ENCODE peak calls at places on chromosomes 12 and 14, in nine cellular contexts. Y is CD8-positive, alpha-beta T cell; W is A549; D is right lobe of liver; R is H1; E is heart right ventricle; S is K562; V is endodermal cell; I is testis. J is an unnamed sample.

GRCh38 chr14:55593698-55594097 is 13.7 kb downstream of the KTN1 start:
- DNase-seq in Y (no peak), W (peak; percentile 33), D (no peak), R (no peak), E (no peak), S (peak; percentile 13), V (no peak), I (no peak), J (no peak)

GRCh38 chr12:5907812-5908211 is 37.2 kb downstream of the ANO2 start:
- DNase-seq in Y (no peak), W (no peak), D (no peak), R (no peak), E (no peak), S (no peak), V (peak; percentile 43), I (no peak), J (no peak)

GRCh38 chr12:6374028-6374780 is 1.2 kb downstream of the SCNN1A start:
- DNase-seq in Y (no peak), W (no peak), D (no peak), R (no peak), E (no peak), S (no peak), V (peak; percentile 78), I (no peak), J (no peak)

GRCh38 chr14:69501362-69501964 is 16.9 kb downstream of the PLEKHD1 start:
- DNase-seq in Y (no peak), W (no peak), D (no peak), R (no peak), E (peak; percentile 53), S (no peak), V (no peak), I (peak; percentile 61), J (peak; percentile 68)

GRCh38 chr12:110670161-110670701 is 18.7 kb downstream of the HVCN1 start:
- DNase-seq in Y (no peak), W (no peak), D (no peak), R (no peak), E (no peak), S (no peak), V (no peak), I (no peak), J (no peak)

GRCh38 chr14:38199768-38200167 is 7.9 kb upstream of the SSTR1 start:
- DNase-seq in Y (no peak), W (no peak), D (no peak), R (no peak), E (no peak), S (no peak), V (no peak), I (no peak), J (no peak)

GRCh38 chr14:99012703-99013102 is 259.3 kb downstream of the BCL11B start:
- DNase-seq in Y (no peak), W (no peak), D (no peak), R (no peak), E (no peak), S (no peak), V (no peak), I (no peak), J (no peak)

GRCh38 chr12:15590180-15590826 is 198.9 kb downstream of the EPS8 start:
- DNase-seq in Y (peak; percentile 34), W (peak; percentile 80), D (peak; percentile 33), R (peak; percentile 9), E (peak; percentile 54), S (peak; percentile 26), V (peak; percentile 83), I (peak; percentile 76), J (peak; percentile 37)

GRCh38 chr14:81311816-81312215 is 88.3 kb downstream of the STON2 start:
- DNase-seq in Y (no peak), W (no peak), D (no peak), R (no peak), E (no peak), S (no peak), V (peak; percentile 27), I (no peak), J (no peak)

GRCh38 chr12:107225626-107226025 is 132.3 kb upstream of the CRY1 start:
- DNase-seq in Y (no peak), W (peak; percentile 36), D (no peak), R (peak; percentile 15), E (no peak), S (no peak), V (peak; percentile 82), I (no peak), J (no peak)

GRCh38 chr12:114238808-114239207 is 167.1 kb downstream of the TBX5 start:
- DNase-seq in Y (no peak), W (no peak), D (no peak), R (no peak), E (peak; percentile 54), S (no peak), V (no peak), I (peak; percentile 44), J (peak; percentile 69)

GRCh38 chr14:95453713-95453980 is 62.8 kb downstream of the SYNE3 start:
- DNase-seq in Y (no peak), W (no peak), D (no peak), R (no peak), E (no peak), S (no peak), V (no peak), I (no peak), J (no peak)

GRCh38 chr12:103401421-103401820 is 94.3 kb downstream of the C12orf42 start:
- DNase-seq in Y (no peak), W (peak; percentile 62), D (no peak), R (peak; percentile 9), E (no peak), S (no peak), V (peak; percentile 64), I (no peak), J (no peak)

GRCh38 chr12:114443607-114444421 is 37.9 kb upstream of the TBX5 start:
- DNase-seq in Y (no peak), W (no peak), D (peak; percentile 43), R (no peak), E (no peak), S (no peak), V (peak; percentile 73), I (no peak), J (no peak)

GRCh38 chr14:60002819-60003492 is 83.0 kb downstream of the LRRC9 start:
- DNase-seq in Y (no peak), W (no peak), D (peak; percentile 72), R (no peak), E (peak; percentile 89), S (no peak), V (no peak), I (peak; percentile 80), J (peak; percentile 56)

DNA sequence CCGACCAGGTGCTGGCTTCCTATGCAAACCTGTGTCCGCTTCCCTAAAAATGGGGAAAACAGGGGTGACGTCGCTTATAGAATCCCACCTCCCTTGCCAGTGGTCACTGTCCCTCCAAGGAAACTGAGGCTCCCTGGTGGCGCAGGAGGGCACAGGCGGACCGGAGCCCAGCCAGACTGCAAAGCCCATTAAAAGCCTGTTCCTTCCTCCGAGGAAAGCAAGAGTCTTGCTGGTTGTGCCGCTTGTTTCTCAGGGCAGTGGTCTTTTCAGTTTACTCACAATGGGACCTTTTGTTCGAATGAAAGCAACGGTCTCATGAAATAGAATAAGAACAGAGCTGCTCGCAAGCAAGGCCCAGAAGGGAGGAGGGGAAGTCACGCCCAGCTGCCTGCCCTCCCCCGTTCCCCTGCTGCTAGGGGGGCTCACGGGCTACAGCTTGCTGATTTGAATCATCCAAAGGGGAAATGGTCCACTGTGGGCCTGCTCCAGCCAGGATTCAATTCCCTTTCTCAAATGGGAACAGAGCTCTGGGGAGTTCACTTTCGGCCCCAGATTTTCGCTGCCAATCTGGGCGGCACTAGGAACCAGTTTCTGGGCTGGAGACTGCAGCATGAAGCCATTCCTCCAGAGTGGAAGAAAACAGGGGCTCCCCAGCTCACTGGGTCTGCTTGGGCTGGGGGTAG is 4.6 kb upstream of the SELPLG start:
- DNase-seq in Y (no peak), W (no peak), D (no peak), R (peak; percentile 51), E (peak; percentile 57), S (no peak), V (peak; percentile 80), I (no peak), J (no peak)
- H3K4me3 ChIP-seq in Y (no peak overlapping the region), W (no peak overlapping the region), D (no peak overlapping the region), R (peak overlapping the region; percentile 32), E (no peak overlapping the region), S (no peak overlapping the region), V (no peak overlapping the region), I (no peak overlapping the region), J (no peak overlapping the region)

GRCh38 chr12:65306603-65307501 is 28.4 kb downstream of the MSRB3 start:
- DNase-seq in Y (no peak), W (peak; percentile 49), D (no peak), R (no peak), E (peak; percentile 67), S (no peak), V (peak; percentile 70), I (no peak), J (no peak)
- TF ChIP-seq CTCF in Y (no peak), W (peak; percentile 84), D (peak; percentile 58), R (no peak), E (peak; percentile 36), S (peak; percentile 73), V (peak; percentile 84), I (no peak), J (peak; percentile 24)

GRCh38 chr12:3274664-3275063 is 197.5 kb downstream of the TSPAN9 start:
- DNase-seq in Y (no peak), W (no peak), D (no peak), R (no peak), E (no peak), S (no peak), V (no peak), I (no peak), J (no peak)
- H3K4me1 ChIP-seq in Y (no peaks in the 10 kb centered on the region), W (peaks cover 10% of the 10 kb centered on the region), D (no peaks in the 10 kb centered on the region), R (peaks cover 15% of the 10 kb centered on the region), E (peaks cover 31% of the 10 kb centered on the region), S (no peaks in the 10 kb centered on the region), V (no peaks in the 10 kb centered on the region), I (peaks cover 10% of the 10 kb centered on the region), J (no peaks in the 10 kb centered on the region)

GRCh38 chr12:92259291-92259690 is 113.6 kb upstream of the BTG1 start:
- DNase-seq in Y (no peak), W (no peak), D (no peak), R (no peak), E (no peak), S (no peak), V (no peak), I (no peak), J (no peak)

GRCh38 chr12:92261692-92262091 is 116.0 kb upstream of the BTG1 start:
- DNase-seq in Y (no peak), W (no peak), D (no peak), R (no peak), E (no peak), S (no peak), V (no peak), I (no peak), J (no peak)

GRCh38 chr12:92259852-92260251 is 114.2 kb upstream of the BTG1 start:
- DNase-seq in Y (no peak), W (no peak), D (no peak), R (no peak), E (no peak), S (no peak), V (no peak), I (no peak), J (no peak)

GRCh38 chr12:92257261-92257660 is 111.6 kb upstream of the BTG1 start:
- DNase-seq in Y (no peak), W (no peak), D (no peak), R (no peak), E (no peak), S (no peak), V (no peak), I (no peak), J (no peak)

DNA sequence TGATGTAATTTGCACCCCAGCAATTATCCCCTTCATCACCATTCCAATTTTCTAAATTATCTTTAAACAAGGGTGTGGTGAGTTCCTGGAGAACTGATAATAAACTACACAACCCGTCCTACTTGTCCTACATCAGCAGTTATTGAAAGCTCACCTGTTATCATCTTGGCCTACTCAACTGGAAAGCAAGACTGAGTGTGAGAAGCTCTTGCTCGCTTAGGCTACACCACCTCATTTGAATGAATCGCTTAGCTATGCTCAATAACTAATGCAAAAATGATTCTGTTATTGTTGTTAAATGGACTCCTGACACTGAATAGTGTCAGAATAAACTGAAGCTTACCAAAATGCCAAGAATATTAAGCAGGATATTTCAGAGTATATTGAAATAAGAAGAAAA is 115.4 kb upstream of the BTG1 start:
- DNase-seq in Y (no peak), W (no peak), D (no peak), R (no peak), E (no peak), S (no peak), V (no peak), I (no peak), J (no peak)
- H3K4me3 ChIP-seq in Y (no peak overlapping the region), W (no peak overlapping the region), D (no peak overlapping the region), R (no peak overlapping the region), E (no peak overlapping the region), S (no peak overlapping the region), V (no peak overlapping the region), I (no peak overlapping the region), J (no peak overlapping the region)